ENCODE peak calls at places on chromosomes 7 and 10, in eight cellular contexts. Q is Peyer's patch, Y is osteocyte, Z is kidney, R is NB4, P is WTC11, B is spleen, T is RWPE1. W is an unnamed sample.

GRCh38 chr7:94182066-94182465 is 177.9 kb upstream of the BET1 start:
- DNase-seq in P (no peak), Z (no peak), B (no peak), Q (no peak), T (no peak), Y (no peak), R (no peak), W (no peak)

GRCh38 chr10:5555031-5555510 is 30.3 kb downstream of the CALML3 start:
- DNase-seq in Z (peak), B (peak), Q (no peak), Y (no peak), T (no peak), P (no peak), R (no peak), W (peak)

GRCh38 chr7:100486753-100487446 is 3.2 kb downstream of the NYAP1 start:
- DNase-seq in R (no peak), T (peak), Q (no peak), P (peak), B (peak), Z (peak), Y (peak), W (no peak)

GRCh38 chr10:31677198-31678138 is 251.2 kb downstream of the ARHGAP12 start:
- DNase-seq in Q (no peak), Z (no peak), T (no peak), P (peak), Y (peak), B (no peak), R (no peak), W (no peak)

GRCh38 chr10:71693377-71693776 is 26.2 kb downstream of the C10orf105 start:
- DNase-seq in Y (no peak), Q (no peak), P (no peak), T (no peak), B (no peak), R (no peak), Z (no peak), W (no peak)

GRCh38 chr7:25098096-25099046 is 26.7 kb downstream of the CYCS start:
- DNase-seq in Y (no peak), P (peak), B (peak), Z (no peak), T (peak), R (peak), Q (peak), W (no peak)

GRCh38 chr7:124457841-124458240 is 307.8 kb downstream of the GPR37 start:
- DNase-seq in Y (no peak), P (no peak), Q (no peak), T (no peak), R (no peak), Z (no peak), B (no peak), W (no peak)

GRCh38 chr7:123218866-123219265 is 19.1 kb upstream of the SLC13A1 start:
- DNase-seq in B (no peak), Q (no peak), Y (no peak), Z (no peak), P (no peak), T (no peak), R (no peak), W (no peak)

GRCh38 chr7:159031750-159032149 is 112.9 kb downstream of the VIPR2 start:
- DNase-seq in Q (peak), R (no peak), Y (peak), Z (no peak), T (no peak), P (no peak), B (peak), W (no peak)

GRCh38 chr7:132705146-132705545 is 128.9 kb upstream of the PLXNA4 start:
- DNase-seq in B (no peak), Y (no peak), T (no peak), Z (no peak), Q (no peak), P (no peak), R (no peak), W (no peak)

GRCh38 chr7:90401989-90402388 is 1.3 kb upstream of the CLDN12 start:
- DNase-seq in Z (no peak), P (no peak), Y (no peak), Q (no peak), T (no peak), R (no peak), B (no peak), W (no peak)

GRCh38 chr7:104230606-104231005 is 22.8 kb upstream of the ORC5 start:
- DNase-seq in B (no peak), P (no peak), Z (no peak), Q (no peak), R (no peak), Y (no peak), T (no peak), W (no peak)

GRCh38 chr10:57654856-57655255 is 612.8 kb downstream of the IPMK start:
- DNase-seq in P (no peak), Y (no peak), R (no peak), Q (no peak), B (no peak), Z (no peak), T (no peak), W (no peak)

GRCh38 chr10:59384761-59385160 is 22.4 kb upstream of the FAM13C start:
- DNase-seq in Z (no peak), R (no peak), Q (no peak), B (no peak), T (no peak), Y (no peak), P (no peak), W (no peak)

GRCh38 chr7:79377097-79377496 is 76.4 kb downstream of the MAGI2 start:
- DNase-seq in Y (no peak), R (no peak), P (no peak), B (no peak), Z (no peak), T (no peak), Q (no peak), W (no peak)

GRCh38 chr10:72008096-72008933 is 44.1 kb downstream of the CHST3 start:
- DNase-seq in Z (no peak), Q (no peak), P (no peak), B (no peak), R (no peak), T (peak), Y (no peak), W (no peak)

GRCh38 chr10:33252794-33253203 is 81.7 kb downstream of the NRP1 start:
- DNase-seq in Y (no peak), Q (no peak), B (no peak), T (peak), Z (no peak), R (no peak), P (no peak), W (no peak)

GRCh38 chr7:2913760-2914387 is 69.8 kb upstream of the GNA12 start:
- DNase-seq in Y (no peak), P (no peak), Q (no peak), Z (no peak), T (no peak), R (peak), B (no peak), W (no peak)

GRCh38 chr7:157634401-157635147 is 297.8 kb downstream of the DNAJB6 start:
- DNase-seq in P (no peak), Y (no peak), B (no peak), T (no peak), Z (no peak), R (no peak), Q (no peak), W (no peak)

GRCh38 chr10:94489976-94490788 is 55.4 kb upstream of the HELLS start:
- DNase-seq in B (no peak), R (no peak), P (no peak), Z (no peak), Y (no peak), Q (no peak), T (no peak), W (no peak)

GRCh38 chr10:43203491-43204393 is 63.1 kb downstream of the RASGEF1A start:
- DNase-seq in B (peak), Z (peak), R (peak), T (peak), Q (peak), Y (no peak), P (peak), W (peak)

GRCh38 chr10:70502406-70502805 is 23.8 kb downstream of the PALD1 start:
- DNase-seq in Z (no peak), P (no peak), T (no peak), Q (no peak), Y (no peak), B (no peak), R (no peak), W (no peak)

GRCh38 chr7:91504919-91505318 is 240.7 kb downstream of the FZD1 start:
- DNase-seq in T (no peak), Z (no peak), Y (no peak), B (no peak), Q (no peak), R (no peak), P (no peak), W (no peak)

GRCh38 chr10:124725791-124726190 is 18.4 kb downstream of the FAM53B start:
- DNase-seq in Z (no peak), B (peak), P (no peak), Q (no peak), T (no peak), R (no peak), Y (no peak), W (no peak)

GRCh38 chr7:107025449-107026103 is 18.9 kb upstream of the PRKAR2B start:
- DNase-seq in P (no peak), Z (no peak), B (no peak), Q (no peak), R (peak), T (no peak), Y (no peak), W (no peak)

GRCh38 chr10:14815681-14816080 is 22.2 kb downstream of the CDNF start:
- DNase-seq in Q (no peak), R (no peak), B (no peak), Z (no peak), T (no peak), Y (no peak), P (no peak), W (no peak)

GRCh38 chr7:11923376-11923922 is 91.5 kb upstream of the THSD7A start:
- DNase-seq in P (no peak), R (no peak), Y (no peak), T (no peak), B (no peak), Q (no peak), Z (no peak), W (no peak)

GRCh38 chr7:30984359-30985107 is 20.8 kb downstream of the GHRHR start:
- DNase-seq in P (peak), B (no peak), Q (no peak), T (peak), Z (no peak), R (peak), Y (no peak), W (no peak)

GRCh38 chr10:44380829-44381600 is 3.9 kb downstream of the CXCL12 start:
- DNase-seq in Z (peak), T (no peak), Y (no peak), B (peak), R (no peak), P (no peak), Q (no peak), W (peak)
- TF ChIP-seq CTCF in Z (no peak), T (no peak), Y (no peak), B (no peak), R (no peak), P (no peak), Q (no peak), W (no peak)

GRCh38 chr7:82444220-82445049 is 858 bp upstream of the CACNA2D1 start:
- DNase-seq in Y (no peak), T (peak), Q (no peak), P (peak), B (peak), R (no peak), Z (peak), W (no peak)
- TF ChIP-seq CTCF in Y (no peak), T (no peak), Q (no peak), P (no peak), B (no peak), R (no peak), Z (no peak), W (peak)

GRCh38 chr10:96129387-96130325 is at the start of gene ZNF518A:
- DNase-seq in B (peak), T (peak), R (peak), Z (peak), Q (peak), Y (peak), P (peak), W (peak)

GRCh38 chr10:96124230-96125141 is 5.6 kb upstream of the ZNF518A start:
- DNase-seq in Y (no peak), T (peak), R (peak), B (peak), P (peak), Z (no peak), Q (no peak), W (no peak)

GRCh38 chr10:96133135-96133534 is 3.0 kb downstream of the ZNF518A start:
- DNase-seq in B (no peak), Z (no peak), Y (no peak), R (no peak), T (peak), P (no peak), Q (no peak), W (no peak)

GRCh38 chr10:96125142-96125515 is 5.0 kb upstream of the ZNF518A start:
- DNase-seq in Q (no peak), P (no peak), R (peak), Y (no peak), Z (no peak), T (no peak), B (no peak), W (no peak)

DNA sequence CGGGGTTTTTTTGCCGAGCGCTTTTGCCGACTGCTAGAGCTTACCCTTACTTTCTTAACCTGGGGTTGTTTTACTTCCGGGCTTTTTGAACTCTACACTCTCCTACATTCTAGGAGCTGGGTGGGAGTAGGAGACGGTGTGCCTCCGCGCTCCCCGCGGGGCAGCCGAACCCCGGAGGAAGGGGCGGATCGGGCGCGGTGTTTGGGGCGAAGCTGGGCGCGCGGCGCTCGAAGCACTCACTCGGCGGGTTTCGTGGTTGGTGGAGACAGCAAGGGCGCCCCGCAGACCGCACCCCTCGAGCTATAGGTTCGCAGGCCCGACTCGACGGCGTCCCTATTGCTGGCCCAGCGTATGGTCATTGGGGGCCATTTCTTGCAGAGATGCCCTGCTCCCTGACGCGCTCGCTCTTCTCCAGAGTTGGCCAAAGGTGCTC is 245 bp downstream of the ZNF518A start:
- DNase-seq in Y (peak), T (peak), R (peak), Z (peak), B (peak), Q (peak), P (peak), W (peak)
- TF ChIP-seq CTCF in Y (no peak), T (no peak), R (no peak), Z (no peak), B (no peak), Q (no peak), P (no peak), W (peak)

GRCh38 chr7:108246227-108246837 is 116.2 kb upstream of the LAMB4 start:
- DNase-seq in P (no peak), B (no peak), T (peak), Z (no peak), Q (no peak), R (peak), Y (no peak), W (no peak)
- TF ChIP-seq CTCF in P (no peak), B (no peak), T (no peak), Z (no peak), Q (no peak), R (no peak), Y (peak), W (peak)